ENCODE peak calls at places on chromosomes 12 and 14, in eight cellular contexts. G, Y, U, J, E, O, L and A are unnamed samples. For H3K36me3, the result is how much of the 10 kb centered on the place peaks cover.

GRCh38 chr12:5037795-5038357 is 5.8 kb upstream of the KCNA5 start:
- DNase-seq in G (no peak), Y (no peak), U (no peak), J (no peak), E (no peak), O (no peak), L (no peak), A (no peak)

GRCh38 chr14:88910386-88910785 is 85.9 kb downstream of the TTC8 start:
- DNase-seq in G (no peak), Y (no peak), U (no peak), J (no peak), E (no peak), O (no peak), L (no peak), A (no peak)

GRCh38 chr12:30792648-30793499 is 38.1 kb upstream of the CAPRIN2 start:
- DNase-seq in G (no peak), Y (peak), U (no peak), J (no peak), E (no peak), O (peak), L (no peak), A (peak)

GRCh38 chr14:105249175-105250007 is 1.1 kb downstream of the BTBD6 start:
- DNase-seq in G (peak), Y (no peak), U (no peak), J (peak), E (no peak), O (peak), L (no peak), A (peak)

GRCh38 chr14:103259801-103260628 is 74.0 kb upstream of the EIF5 start:
- DNase-seq in G (no peak), Y (no peak), U (no peak), J (peak), E (no peak), O (no peak), L (no peak), A (no peak)

GRCh38 chr12:12736759-12737676 is 19.9 kb downstream of the CDKN1B start:
- DNase-seq in G (no peak), Y (no peak), U (no peak), J (no peak), E (no peak), O (peak), L (no peak), A (peak)

GRCh38 chr12:74890237-74890599 is 319.4 kb downstream of the KCNC2 start:
- DNase-seq in G (no peak), Y (peak), U (no peak), J (no peak), E (no peak), O (peak), L (no peak), A (no peak)

GRCh38 chr14:45426685-45427282 is 173.8 kb upstream of the MIS18BP1 start:
- DNase-seq in G (peak), Y (peak), U (no peak), J (peak), E (no peak), O (peak), L (no peak), A (peak)

GRCh38 chr12:65511134-65511912 is 232.8 kb downstream of the MSRB3 start:
- DNase-seq in G (peak), Y (no peak), U (peak), J (no peak), E (no peak), O (no peak), L (no peak), A (no peak)

GRCh38 chr12:106302401-106303201 is at the start of gene TCP11L2:
- DNase-seq in G (peak), Y (no peak), U (peak), J (peak), E (peak), O (peak), L (peak), A (peak)

GRCh38 chr14:105045710-105046326 is 19.4 kb downstream of the GPR132 start:
- DNase-seq in G (peak), Y (peak), U (peak), J (peak), E (peak), O (peak), L (peak), A (peak)

GRCh38 chr12:130435826-130436225 is 98.1 kb downstream of the PIWIL1 start:
- DNase-seq in G (no peak), Y (no peak), U (no peak), J (no peak), E (no peak), O (no peak), L (no peak), A (no peak)

GRCh38 chr12:5433081-5433839 is 1.4 kb downstream of the NTF3 start:
- DNase-seq in G (peak), Y (no peak), U (no peak), J (peak), E (no peak), O (peak), L (no peak), A (peak)

GRCh38 chr12:87253157-87253556 is 776.0 kb downstream of the C12orf50 start:
- DNase-seq in G (no peak), Y (no peak), U (no peak), J (no peak), E (no peak), O (peak), L (no peak), A (no peak)

GRCh38 chr12:100716658-100716948 is 78.0 kb upstream of the ANO4 start:
- DNase-seq in G (peak), Y (no peak), U (no peak), J (no peak), E (no peak), O (peak), L (no peak), A (peak)

GRCh38 chr14:67186789-67187188 is 2.5 kb upstream of the GARIN2 start:
- DNase-seq in G (no peak), Y (peak), U (no peak), J (no peak), E (no peak), O (no peak), L (no peak), A (no peak)

GRCh38 chr12:1846421-1847405 is 26.3 kb downstream of the LRTM2 start:
- DNase-seq in G (no peak), Y (no peak), U (no peak), J (no peak), E (no peak), O (no peak), L (no peak), A (no peak)

GRCh38 chr14:53929871-53930685 is 26.5 kb downstream of the BMP4 start:
- DNase-seq in G (no peak), Y (peak), U (no peak), J (peak), E (no peak), O (peak), L (no peak), A (peak)

GRCh38 chr12:106739318-106739717 is 35.2 kb upstream of the RIC8B start:
- DNase-seq in G (no peak), Y (no peak), U (no peak), J (no peak), E (no peak), O (no peak), L (no peak), A (no peak)

GRCh38 chr12:54411398-54412241 is 7.4 kb downstream of the ITGA5 start:
- DNase-seq in G (no peak), Y (no peak), U (peak), J (no peak), E (peak), O (no peak), L (no peak), A (no peak)

GRCh38 chr12:119804011-119804641 is 73.0 kb downstream of the CIT start:
- DNase-seq in G (peak), Y (peak), U (peak), J (peak), E (peak), O (peak), L (peak), A (peak)
- H3K36me3 ChIP-seq in G (under half), Y (under half), U (under half), J (under half), E (under half), O (under half), L (under half), A (under half)

DNA sequence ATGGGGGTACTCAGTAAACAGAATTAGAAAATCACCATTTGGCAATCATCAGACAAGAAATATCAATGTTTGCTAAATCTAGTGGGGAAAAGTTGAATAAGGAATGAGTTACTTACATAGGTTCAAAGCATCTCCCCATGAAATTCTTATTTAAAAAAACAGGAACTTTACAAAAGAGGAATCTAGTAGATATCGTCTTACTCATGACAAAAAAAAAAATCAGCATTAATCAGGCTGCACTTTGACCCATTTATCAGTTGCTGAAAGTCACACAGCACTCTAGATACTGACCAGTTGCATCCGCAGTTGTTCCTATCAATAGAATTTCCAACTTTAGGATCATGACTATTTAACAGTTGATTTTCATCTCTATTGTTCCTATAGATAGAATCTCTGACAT is 5.8 kb upstream of the DICER1 start:
- DNase-seq in G (no peak), Y (no peak), U (no peak), J (no peak), E (no peak), O (no peak), L (no peak), A (no peak)
- H3K36me3 ChIP-seq in G (under half), Y (under half), U (under half), J (under half), E (under half), O (under half), L (under half), A (under half)

GRCh38 chr12:123001467-123001866 is 21.0 kb downstream of the ARL6IP4 start:
- DNase-seq in G (no peak), Y (no peak), U (no peak), J (no peak), E (no peak), O (no peak), L (no peak), A (no peak)

GRCh38 chr12:123003257-123003656 is 22.8 kb downstream of the ARL6IP4 start:
- DNase-seq in G (no peak), Y (no peak), U (no peak), J (no peak), E (no peak), O (no peak), L (no peak), A (no peak)

GRCh38 chr12:123005081-123005626 is 24.7 kb downstream of the ARL6IP4 start:
- DNase-seq in G (no peak), Y (no peak), U (no peak), J (no peak), E (no peak), O (no peak), L (no peak), A (no peak)

GRCh38 chr12:123006977-123007376 is 26.5 kb downstream of the ARL6IP4 start:
- DNase-seq in G (no peak), Y (no peak), U (no peak), J (no peak), E (no peak), O (no peak), L (no peak), A (no peak)

GRCh38 chr12:123004287-123004686 is 23.8 kb downstream of the ARL6IP4 start:
- DNase-seq in G (no peak), Y (no peak), U (no peak), J (no peak), E (no peak), O (no peak), L (no peak), A (no peak)
- H3K36me3 ChIP-seq in G (under half), Y (under half), U (half or more), J (under half), E (under half), O (under half), L (under half), A (under half)

DNA sequence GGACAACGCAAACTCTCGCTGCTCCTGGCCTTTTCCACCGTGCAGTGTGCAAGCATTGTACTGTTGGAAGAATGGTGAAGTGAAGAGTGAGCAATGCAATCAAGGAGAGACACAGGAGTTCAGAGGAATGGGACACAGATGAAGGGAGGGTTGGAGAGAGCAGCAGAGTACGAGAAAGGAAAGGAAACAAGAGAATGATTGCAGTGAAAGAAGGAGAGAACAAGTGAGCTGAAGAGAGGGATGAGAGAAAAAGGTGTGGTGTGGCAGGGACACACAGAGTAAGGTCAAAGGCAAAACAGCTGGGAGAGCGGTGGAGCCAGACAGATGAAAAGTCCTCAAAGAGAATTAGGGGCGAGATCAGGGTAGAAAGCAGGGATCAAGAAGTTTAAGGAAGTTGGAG is 13.0 kb downstream of the CACNB3 start:
- DNase-seq in G (no peak), Y (no peak), U (no peak), J (no peak), E (no peak), O (no peak), L (no peak), A (no peak)
- H3K36me3 ChIP-seq in G (half or more), Y (under half), U (half or more), J (under half), E (under half), O (under half), L (half or more), A (under half)

DNA sequence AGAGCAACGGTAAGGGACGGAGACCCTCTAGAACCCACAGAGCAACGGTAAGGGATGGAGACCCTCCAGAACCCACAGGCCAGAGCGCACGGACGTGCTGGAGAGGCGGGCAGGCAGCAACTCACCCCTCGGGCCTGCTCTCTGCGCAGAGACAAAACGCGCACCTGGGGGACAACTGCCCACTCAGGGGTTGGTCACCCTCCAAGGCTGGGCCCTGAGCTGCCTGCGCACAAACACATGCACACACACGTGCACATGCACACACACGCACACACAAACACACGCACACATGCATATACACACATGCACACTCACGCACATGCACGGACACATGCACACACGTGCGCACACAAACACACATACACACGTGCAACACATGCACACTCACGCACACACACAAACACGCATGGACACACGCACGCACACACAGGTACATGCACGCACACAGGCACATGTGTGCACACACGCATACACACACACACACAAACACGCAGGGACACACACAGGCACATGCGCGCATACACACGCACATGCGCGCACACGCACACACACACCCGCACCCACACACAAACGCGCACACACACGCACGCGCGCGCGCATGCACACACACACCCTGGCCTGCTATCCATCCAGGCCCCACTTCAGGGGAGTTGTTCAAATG is 88.3 kb downstream of the NCOR2 start:
- DNase-seq in G (no peak), Y (no peak), U (no peak), J (no peak), E (no peak), O (no peak), L (no peak), A (no peak)
- H3K36me3 ChIP-seq in G (under half), Y (under half), U (half or more), J (under half), E (under half), O (under half), L (under half), A (under half)

GRCh38 chr12:121330692-121331091 is 21.5 kb downstream of the ANAPC5 start:
- DNase-seq in G (no peak), Y (no peak), U (no peak), J (no peak), E (no peak), O (no peak), L (no peak), A (no peak)
- H3K36me3 ChIP-seq in G (under half), Y (under half), U (half or more), J (under half), E (under half), O (under half), L (under half), A (under half)

GRCh38 chr12:3677609-3678008 is 75.3 kb downstream of the CRACR2A start:
- DNase-seq in G (no peak), Y (no peak), U (no peak), J (no peak), E (no peak), O (no peak), L (no peak), A (no peak)

GRCh38 chr12:3670083-3670620 is 82.8 kb downstream of the CRACR2A start:
- DNase-seq in G (no peak), Y (no peak), U (no peak), J (no peak), E (no peak), O (no peak), L (no peak), A (no peak)

GRCh38 chr12:3671330-3672112 is 81.4 kb downstream of the CRACR2A start:
- DNase-seq in G (no peak), Y (no peak), U (no peak), J (no peak), E (no peak), O (no peak), L (no peak), A (no peak)

GRCh38 chr12:3672113-3672509 is 80.8 kb downstream of the CRACR2A start:
- DNase-seq in G (no peak), Y (no peak), U (no peak), J (no peak), E (no peak), O (no peak), L (no peak), A (no peak)

DNA sequence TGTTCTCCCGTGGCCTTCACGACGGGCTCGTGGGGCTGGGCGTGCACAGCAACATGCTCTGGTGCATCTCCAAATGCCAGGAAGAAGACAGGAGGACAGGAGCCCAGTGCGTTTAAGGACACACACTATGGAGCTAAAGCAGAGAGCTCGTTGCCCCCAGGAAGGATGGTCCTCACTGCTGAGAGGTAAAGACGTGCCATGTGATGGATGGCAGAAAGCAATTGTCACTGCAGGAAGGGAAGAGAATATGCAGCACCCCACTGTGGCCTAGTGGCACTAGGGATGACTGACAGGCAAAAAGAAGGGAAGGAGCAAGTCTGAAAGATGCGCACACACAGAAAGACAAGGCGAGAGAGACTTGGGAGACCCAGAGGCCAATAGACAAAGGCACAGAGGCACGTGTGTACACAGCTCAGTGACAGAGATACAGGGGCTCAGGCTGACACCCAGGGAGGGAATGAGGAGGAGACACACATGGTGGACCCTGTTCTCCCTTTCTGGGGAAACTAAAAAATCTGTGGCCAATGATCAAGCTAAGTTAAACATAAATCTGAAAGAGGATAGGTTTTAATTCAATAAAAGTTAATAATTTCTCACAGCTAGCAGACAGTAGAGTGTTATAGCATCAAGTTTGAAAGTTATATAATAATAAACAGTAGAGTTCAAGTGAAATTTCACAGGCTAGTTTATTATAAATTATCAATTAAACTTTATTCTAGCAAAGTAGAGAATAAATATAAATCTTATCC is 78.8 kb downstream of the CRACR2A start:
- DNase-seq in G (no peak), Y (no peak), U (no peak), J (no peak), E (no peak), O (no peak), L (no peak), A (no peak)
- H3K36me3 ChIP-seq in G (under half), Y (under half), U (under half), J (under half), E (under half), O (under half), L (under half), A (under half)

DNA sequence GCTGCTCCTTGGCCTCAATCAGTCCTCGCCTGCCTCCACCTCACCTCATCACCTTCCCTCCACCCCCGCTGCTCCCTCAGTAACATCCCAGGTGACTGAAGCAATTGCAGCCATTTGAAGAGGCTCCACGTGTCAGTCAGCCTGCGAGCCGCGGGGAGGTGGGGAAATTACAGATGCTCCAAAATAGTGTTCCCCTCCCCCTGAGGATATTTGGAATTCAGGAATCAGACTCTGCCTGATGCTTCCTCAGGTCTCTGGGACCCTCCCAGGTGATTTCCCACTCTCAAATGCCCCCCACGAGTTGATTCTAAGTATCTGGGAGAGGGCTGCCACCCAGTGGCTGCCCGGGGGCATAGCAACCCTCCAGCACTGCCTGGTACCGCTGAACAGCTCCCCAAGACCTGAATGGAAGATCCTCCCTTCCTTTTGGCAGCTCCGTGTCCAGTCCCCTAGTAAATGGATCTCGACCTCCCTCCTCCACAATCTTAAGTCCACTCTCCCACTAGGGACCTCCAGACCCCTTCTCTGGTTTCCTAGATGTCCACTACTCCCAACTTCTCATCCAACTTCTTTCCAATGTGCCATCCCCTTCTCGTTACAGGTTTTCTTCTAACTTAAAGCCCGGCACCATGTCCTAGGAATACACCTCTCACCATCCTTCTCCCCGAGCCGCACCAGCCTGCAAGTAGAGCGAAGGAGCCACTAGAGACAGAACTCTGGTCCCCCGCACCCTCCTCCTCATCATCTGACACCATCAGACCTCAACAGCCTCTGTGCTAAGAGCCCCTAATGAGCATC is 1.4 kb upstream of the ASIC1 start:
- DNase-seq in G (no peak), Y (peak), U (no peak), J (peak), E (peak), O (peak), L (no peak), A (peak)
- H3K36me3 ChIP-seq in G (under half), Y (under half), U (under half), J (under half), E (under half), O (under half), L (under half), A (under half)

GRCh38 chr14:99735189-99736135 is 51.4 kb downstream of the CYP46A1 start:
- DNase-seq in G (no peak), Y (no peak), U (peak), J (no peak), E (no peak), O (no peak), L (no peak), A (no peak)
- H3K36me3 ChIP-seq in G (under half), Y (under half), U (under half), J (under half), E (under half), O (under half), L (under half), A (under half)